ENCODE peak calls at places on chromosomes 4 and X, in five cellular contexts. A, F, R, K and D are unnamed samples.

GRCh38 chr4:18593297-18594002 is 571.9 kb upstream of the LCORL start:
- DNase-seq in A (peak), K (peak), F (peak), R (peak), D (peak)

GRCh38 chrX:25083661-25084060 is 67.9 kb upstream of the ARX start:
- DNase-seq in F (no peak), K (no peak), A (no peak), R (no peak), D (no peak)

GRCh38 chr4:70737006-70737405 is 15.2 kb downstream of the RUFY3 start:
- DNase-seq in A (no peak), K (no peak), R (no peak), F (peak), D (no peak)

GRCh38 chr4:106993846-106994245 is 42.3 kb downstream of the DKK2 start:
- DNase-seq in R (no peak), F (no peak), A (no peak), K (no peak), D (no peak)

GRCh38 chr4:73417973-73418372 is 13.9 kb downstream of the ALB start:
- DNase-seq in K (no peak), A (no peak), R (no peak), F (no peak), D (no peak)

GRCh38 chr4:5635826-5636196 is 72.5 kb downstream of the EVC2 start:
- DNase-seq in K (peak), R (peak), F (no peak), A (no peak), D (peak)

GRCh38 chr4:14743172-14743571 is 259.1 kb upstream of the CPEB2 start:
- DNase-seq in F (no peak), R (no peak), A (no peak), K (no peak), D (no peak)

GRCh38 chr4:132332932-132333722 is 816.0 kb upstream of the PCDH10 start:
- DNase-seq in F (peak), A (no peak), K (no peak), R (no peak), D (no peak)

GRCh38 chrX:138847930-138848329 is 136.4 kb upstream of the FGF13 start:
- DNase-seq in A (no peak), F (no peak), R (peak), K (no peak), D (no peak)

GRCh38 chr4:94304365-94304971 is 38.2 kb downstream of the HPGDS start:
- DNase-seq in K (no peak), F (peak), A (no peak), R (peak), D (no peak)

GRCh38 chrX:150934453-150934852 is 36.0 kb upstream of the CD99L2 start:
- DNase-seq in F (no peak), K (peak), A (peak), R (peak), D (peak)

GRCh38 chrX:154840856-154841255 is 6.4 kb upstream of the SMIM9 start:
- DNase-seq in F (peak), R (peak), K (no peak), A (no peak), D (peak)

GRCh38 chrX:119753639-119754257 is 4.6 kb upstream of the SOWAHD start:
- DNase-seq in F (peak), A (no peak), K (no peak), R (peak), D (no peak)

GRCh38 chr4:121146530-121146929 is 17.6 kb downstream of the TNIP3 start:
- DNase-seq in R (no peak), F (no peak), A (no peak), K (no peak), D (no peak)

GRCh38 chr4:176939445-176939844 is 146.7 kb upstream of the VEGFC start:
- DNase-seq in F (no peak), A (no peak), R (peak), K (no peak), D (no peak)

GRCh38 chr4:137960371-137961050 is 281.6 kb downstream of the SLC7A11 start:
- DNase-seq in R (peak), K (no peak), F (no peak), A (no peak), D (no peak)

GRCh38 chrX:153739754-153740486 is 15.3 kb downstream of the ABCD1 start:
- DNase-seq in K (no peak), A (no peak), R (no peak), F (no peak), D (no peak)

GRCh38 chr4:152014280-152014679 is 253.5 kb upstream of the GATB start:
- DNase-seq in F (no peak), A (no peak), R (no peak), K (no peak), D (no peak)